ENCODE peak calls at places on chromosomes 2 and 18, in eight cellular contexts. H is NCI-H510A treated with DMSO at 0.1 percent for 48 hours; M is cardiac muscle cell; Y is NCI-H1092 treated with DMSO at 0.1 percent for 48 hours; X is progenitor cell of endocrine pancreas; K is HL-60; V is CD8-positive, alpha-beta memory T cell; N is hypothalamus. S is an unnamed sample.
A peak's percentile ranks its signal among the peaks of the same experiment; 100 is the strongest.

GRCh38 chr18:48922801-48923730 is 27.7 kb downstream of the SMAD7 start:
- DNase-seq in H (peak; percentile 27), M (no peak), Y (no peak), X (no peak), K (peak; percentile 83), V (no peak), N (no peak), S (no peak)

GRCh38 chr18:59565957-59566356 is 131.3 kb downstream of the CCBE1 start:
- DNase-seq in H (no peak), M (no peak), Y (no peak), X (no peak), K (no peak), V (no peak), N (no peak), S (no peak)

GRCh38 chr2:223997938-223998337 is 40.7 kb downstream of the MRPL44 start:
- DNase-seq in H (no peak), M (no peak), Y (no peak), X (no peak), K (no peak), V (no peak), N (no peak), S (no peak)

GRCh38 chr2:182240862-182241371 is 185.9 kb downstream of the PDE1A start:
- DNase-seq in H (peak; percentile 58), M (peak; percentile 42), Y (peak; percentile 49), X (no peak), K (peak; percentile 11), V (no peak), N (no peak), S (no peak)

GRCh38 chr2:26363958-26364357 is 17.4 kb upstream of the ADGRF3 start:
- DNase-seq in H (no peak), M (no peak), Y (no peak), X (no peak), K (no peak), V (no peak), N (no peak), S (no peak)

GRCh38 chr2:128714285-128714684 is 395.6 kb upstream of the HS6ST1 start:
- DNase-seq in H (no peak), M (no peak), Y (no peak), X (no peak), K (peak; percentile 88), V (no peak), N (no peak), S (no peak)

GRCh38 chr2:227423633-227424499 is 36.1 kb upstream of the SCYGR1 start:
- DNase-seq in H (no peak), M (no peak), Y (no peak), X (no peak), K (no peak), V (no peak), N (no peak), S (no peak)

GRCh38 chr2:30326497-30326896 is 95.2 kb downstream of the LBH start:
- DNase-seq in H (no peak), M (no peak), Y (no peak), X (no peak), K (no peak), V (no peak), N (no peak), S (no peak)

GRCh38 chr2:239275037-239275685 is 125.7 kb downstream of the HDAC4 start:
- DNase-seq in H (peak; percentile 31), M (no peak), Y (no peak), X (no peak), K (peak; percentile 94), V (peak; percentile 86), N (no peak), S (no peak)

GRCh38 chr2:232420463-232421188 is 14.0 kb downstream of the ALPG start:
- DNase-seq in H (peak; percentile 88), M (peak; percentile 60), Y (peak; percentile 18), X (peak; percentile 53), K (peak; percentile 12), V (no peak), N (no peak), S (peak; percentile 14)

GRCh38 chr2:16125614-16126125 is 185.3 kb downstream of the MYCN start:
- DNase-seq in H (no peak), M (no peak), Y (no peak), X (no peak), K (no peak), V (no peak), N (no peak), S (no peak)

GRCh38 chr18:2903006-2903405 is 56.2 kb downstream of the EMILIN2 start:
- DNase-seq in H (no peak), M (peak; percentile 45), Y (no peak), X (no peak), K (no peak), V (no peak), N (no peak), S (no peak)

GRCh38 chr2:119684553-119684952 is 5.6 kb downstream of the TMEM177 start:
- DNase-seq in H (no peak), M (no peak), Y (no peak), X (no peak), K (no peak), V (no peak), N (no peak), S (no peak)

GRCh38 chr18:34848156-34848555 is 138.1 kb downstream of the DTNA start:
- DNase-seq in H (no peak), M (no peak), Y (no peak), X (no peak), K (no peak), V (no peak), N (no peak), S (no peak)

GRCh38 chr2:173191601-173192000 is 116.0 kb downstream of the MAP3K20 start:
- DNase-seq in H (no peak), M (no peak), Y (no peak), X (no peak), K (no peak), V (no peak), N (no peak), S (no peak)

GRCh38 chr2:20647764-20648164 is 3.1 kb downstream of the HS1BP3 start:
- DNase-seq in H (no peak), M (no peak), Y (no peak), X (no peak), K (no peak), V (no peak), N (no peak), S (no peak)

GRCh38 chr2:187057466-187057865 is 208.5 kb upstream of the ZSWIM2 start:
- DNase-seq in H (no peak), M (no peak), Y (no peak), X (no peak), K (no peak), V (no peak), N (no peak), S (no peak)